ENCODE peak calls at places on chromosomes 1 and 21, in seven cellular contexts. N is stimulated activated naive CD8-positive, alpha-beta T cell treated with anti-CD3 and anti-CD28 coated beads, Interleukin-15, amount 100 ng/mL, for 72 hours; O is stimulated activated CD4-positive, alpha-beta T cell treated with anti-CD3 and anti-CD28 coated beads, Interleukin-15, amount 100 ng/mL, for 1 hour; Y is SK-N-DZ; X is EL; L is epithelial cell of proximal tubule; V is mucosa of descending colon. M is an unnamed sample.

GRCh38 chr1:246613131-246613758 is 47.0 kb downstream of the CNST start:
- DNase-seq in N (no peak), O (no peak), Y (no peak), X (no peak), L (no peak), V (no peak), M (no peak)

GRCh38 chr1:118717893-118718292 is 270.2 kb downstream of the TBX15 start:
- DNase-seq in N (no peak), O (no peak), Y (no peak), X (no peak), L (peak), V (no peak), M (no peak)

GRCh38 chr1:54290443-54291184 is 90.6 kb downstream of the MRPL37 start:
- DNase-seq in N (no peak), O (no peak), Y (no peak), X (no peak), L (no peak), V (no peak), M (no peak)

GRCh38 chr1:27099154-27099903 is 55.6 kb downstream of the SLC9A1 start:
- DNase-seq in N (peak), O (no peak), Y (peak), X (peak), L (no peak), V (no peak), M (peak)

GRCh38 chr1:240111558-240111957 is 19.9 kb downstream of the FMN2 start:
- DNase-seq in N (no peak), O (no peak), Y (peak), X (no peak), L (no peak), V (peak), M (no peak)

GRCh38 chr1:200275415-200275814 is 134.4 kb downstream of the ZNF281 start:
- DNase-seq in N (no peak), O (no peak), Y (no peak), X (no peak), L (no peak), V (no peak), M (no peak)

GRCh38 chr1:3625151-3625907 is 514 bp downstream of the TPRG1L start:
- DNase-seq in N (no peak), O (no peak), Y (no peak), X (peak), L (no peak), V (peak), M (no peak)

GRCh38 chr1:30964706-30965105 is 56.1 kb upstream of the SDC3 start:
- DNase-seq in N (no peak), O (no peak), Y (no peak), X (no peak), L (no peak), V (no peak), M (no peak)

GRCh38 chr1:38235705-38236104 is 189.1 kb upstream of the POU3F1 start:
- DNase-seq in N (no peak), O (no peak), Y (no peak), X (peak), L (peak), V (no peak), M (no peak)

GRCh38 chr1:21912038-21912758 is 24.9 kb downstream of the HSPG2 start:
- DNase-seq in N (no peak), O (no peak), Y (no peak), X (no peak), L (no peak), V (no peak), M (no peak)

GRCh38 chr1:13702425-13703127 is 2.6 kb downstream of the PRDM2 start:
- DNase-seq in N (peak), O (peak), Y (no peak), X (no peak), L (no peak), V (no peak), M (peak)

GRCh38 chr1:189500777-189501176 is 976.9 kb downstream of the BRINP3 start:
- DNase-seq in N (no peak), O (no peak), Y (no peak), X (no peak), L (no peak), V (no peak), M (no peak)

GRCh38 chr1:80929868-80930508 is 870.7 kb upstream of the ADGRL2 start:
- DNase-seq in N (no peak), O (no peak), Y (no peak), X (peak), L (no peak), V (no peak), M (no peak)

GRCh38 chr1:43979528-43980254 is 681 bp downstream of the B4GALT2 start:
- DNase-seq in N (peak), O (no peak), Y (no peak), X (peak), L (no peak), V (peak), M (peak)

GRCh38 chr1:33120436-33121231 is 39.7 kb downstream of the AZIN2 start:
- DNase-seq in N (no peak), O (no peak), Y (peak), X (no peak), L (no peak), V (no peak), M (peak)

GRCh38 chr1:15584489-15585363 is at the start of gene AGMAT:
- DNase-seq in N (peak), O (no peak), Y (no peak), X (peak), L (no peak), V (peak), M (peak)

GRCh38 chr1:80278936-80279335 is 1272.4 kb upstream of the ADGRL4 start:
- DNase-seq in N (no peak), O (no peak), Y (no peak), X (no peak), L (no peak), V (no peak), M (no peak)

GRCh38 chr1:185074307-185074706 is 28.9 kb downstream of the RNF2 start:
- DNase-seq in N (no peak), O (no peak), Y (no peak), X (peak), L (no peak), V (no peak), M (no peak)

GRCh38 chr1:87513971-87514660 is 185.4 kb downstream of the LMO4 start:
- DNase-seq in N (no peak), O (no peak), Y (no peak), X (no peak), L (no peak), V (no peak), M (no peak)

GRCh38 chr1:245561659-245562234 is 407.0 kb downstream of the KIF26B start:
- DNase-seq in N (no peak), O (no peak), Y (no peak), X (no peak), L (no peak), V (no peak), M (no peak)

GRCh38 chr1:221392453-221392852 is 349.4 kb downstream of the DUSP10 start:
- DNase-seq in N (no peak), O (no peak), Y (no peak), X (peak), L (peak), V (no peak), M (no peak)

GRCh38 chr1:241627453-241628329 is 12.5 kb downstream of the CHML start:
- DNase-seq in N (peak), O (no peak), Y (peak), X (peak), L (peak), V (no peak), M (peak)

GRCh38 chr21:28776251-28776650 is 216.4 kb downstream of the LTN1 start:
- DNase-seq in N (peak), O (no peak), Y (no peak), X (peak), L (no peak), V (no peak), M (no peak)

GRCh38 chr1:9593492-9594465 is 5.1 kb downstream of the TMEM201 start:
- DNase-seq in N (no peak), O (no peak), Y (peak), X (peak), L (no peak), V (peak), M (peak)

GRCh38 chr21:17925900-17926299 is 106.7 kb upstream of the C21orf91 start:
- DNase-seq in N (no peak), O (no peak), Y (peak), X (no peak), L (no peak), V (no peak), M (no peak)

M was measured in GM13976.